ENCODE peak calls at places on chromosomes 13 and 19, in ten cellular contexts. V is activated T-cell treated with anti-CD3 and anti-CD28 coated beads, Interleukin-2, amount 50 U/mL, for 72 hours; A is NCI-H69; H is stimulated activated CD4-positive, alpha-beta T cell treated with anti-CD3 and anti-CD28 coated beads, TNF-alpha, amount 100 ng/mL, for 1 hour; X is iPS-NIHi11; D is T-helper 1 cell; S is left colon; R is activated gamma-delta T cell treated with Interleukin-2 at 50 U/mL for 16 hours; I is AG08395; W is COLO829. O is an unnamed sample.

GRCh38 chr13:23159205-23159586 is 21.6 kb upstream of the SGCG start:
- DNase-seq in V (peak), A (peak), H (no peak), X (peak), D (no peak), S (no peak), R (no peak), I (peak), W (no peak), O (peak)

GRCh38 chr13:41117859-41118258 is 14.7 kb downstream of the KBTBD6 start:
- DNase-seq in V (no peak), A (no peak), H (no peak), X (no peak), D (no peak), S (no peak), R (no peak), I (no peak), W (no peak), O (peak)

GRCh38 chr13:43766766-43767165 is 20.0 kb downstream of the ENOX1 start:
- DNase-seq in V (no peak), A (peak), H (no peak), X (no peak), D (no peak), S (no peak), R (no peak), I (no peak), W (no peak), O (no peak)

GRCh38 chr13:77325371-77325941 is 1.4 kb downstream of the MYCBP2 start:
- DNase-seq in V (no peak), A (peak), H (no peak), X (no peak), D (no peak), S (no peak), R (no peak), I (no peak), W (no peak), O (peak)

GRCh38 chr13:113882716-113883115 is 18.8 kb upstream of the GAS6 start:
- DNase-seq in V (no peak), A (no peak), H (no peak), X (no peak), D (no peak), S (no peak), R (no peak), I (no peak), W (no peak), O (no peak)

GRCh38 chr13:99931462-99931861 is 40.1 kb downstream of the ZIC5 start:
- DNase-seq in V (no peak), A (peak), H (no peak), X (no peak), D (no peak), S (no peak), R (no peak), I (no peak), W (no peak), O (no peak)

GRCh38 chr19:29476528-29476927 is 49.3 kb upstream of the VSTM2B start:
- DNase-seq in V (no peak), A (no peak), H (no peak), X (no peak), D (no peak), S (no peak), R (no peak), I (no peak), W (no peak), O (no peak)

GRCh38 chr13:48006396-48006795 is 5.3 kb upstream of the SUCLA2 start:
- DNase-seq in V (no peak), A (no peak), H (no peak), X (no peak), D (no peak), S (no peak), R (no peak), I (no peak), W (no peak), O (peak)

GRCh38 chr19:14156971-14157717 is 20.8 kb upstream of the ASF1B start:
- DNase-seq in V (no peak), A (no peak), H (no peak), X (peak), D (no peak), S (no peak), R (no peak), I (no peak), W (no peak), O (no peak)

O was measured in bronchial epithelial cell.